ENCODE peak calls at places on chromosomes 5 and 9, in seven cellular contexts. One of them, this sample, is unnamed.

GRCh38 chr9:7439355-7439978 is 360.1 kb downstream of the DMAC1 start:
- DNase-seq in IMR-90: peak; percentile 73
- DNase-seq in H1: no peak
- DNase-seq in H9: no peak
- DNase-seq in mesenchymal stem cell: peak; percentile 11
- DNase-seq in trophoblast cell: no peak
- DNase-seq in mesendoderm: no peak
- DNase-seq in this sample: no peak

GRCh38 chr5:446864-447263 is 3.9 kb downstream of the EXOC3 start:
- DNase-seq in H9: peak; percentile 19
- DNase-seq in mesendoderm: peak; percentile 37
- DNase-seq in mesenchymal stem cell: peak; percentile 59
- DNase-seq in H1: no peak
- DNase-seq in IMR-90: peak; percentile 51
- DNase-seq in trophoblast cell: peak; percentile 71
- DNase-seq in this sample: no peak

GRCh38 chr9:116639251-116639741 is 47.8 kb upstream of the TRIM32 start:
- DNase-seq in mesendoderm: no peak
- DNase-seq in trophoblast cell: no peak
- DNase-seq in mesenchymal stem cell: peak; percentile 34
- DNase-seq in H1: no peak
- DNase-seq in IMR-90: peak; percentile 55
- DNase-seq in H9: no peak
- DNase-seq in this sample: no peak

GRCh38 chr9:126329476-126330275 is 3.0 kb downstream of the MVB12B start:
- DNase-seq in IMR-90: no peak
- DNase-seq in trophoblast cell: no peak
- DNase-seq in H1: peak; percentile 32
- DNase-seq in H9: no peak
- DNase-seq in mesendoderm: no peak
- DNase-seq in mesenchymal stem cell: no peak
- DNase-seq in this sample: no peak

GRCh38 chr9:87080512-87081225 is 133.4 kb upstream of the GAS1 start:
- DNase-seq in trophoblast cell: peak; percentile 88
- DNase-seq in H9: no peak
- DNase-seq in IMR-90: no peak
- DNase-seq in mesendoderm: peak; percentile 9
- DNase-seq in mesenchymal stem cell: peak; percentile 67
- DNase-seq in H1: no peak
- DNase-seq in this sample: no peak

GRCh38 chr9:127283917-127284316 is 19.3 kb downstream of the GARNL3 start:
- DNase-seq in H9: no peak
- DNase-seq in mesenchymal stem cell: peak; percentile 46
- DNase-seq in trophoblast cell: peak; percentile 15
- DNase-seq in IMR-90: peak; percentile 51
- DNase-seq in mesendoderm: peak; percentile 41
- DNase-seq in H1: no peak
- DNase-seq in this sample: no peak

GRCh38 chr9:31393240-31393639 is 991.2 kb upstream of the ACO1 start:
- DNase-seq in H1: no peak
- DNase-seq in trophoblast cell: no peak
- DNase-seq in H9: no peak
- DNase-seq in mesenchymal stem cell: no peak
- DNase-seq in IMR-90: no peak
- DNase-seq in mesendoderm: no peak
- DNase-seq in this sample: no peak

GRCh38 chr9:121566401-121567141 is 66.9 kb upstream of the GGTA1 start:
- DNase-seq in mesenchymal stem cell: peak; percentile 42
- DNase-seq in H9: no peak
- DNase-seq in trophoblast cell: no peak
- DNase-seq in H1: no peak
- DNase-seq in mesendoderm: no peak
- DNase-seq in IMR-90: peak; percentile 79
- DNase-seq in this sample: no peak

GRCh38 chr5:127909078-127909477 is 174.5 kb upstream of the SLC12A2 start:
- DNase-seq in mesendoderm: peak; percentile 83
- DNase-seq in H1: no peak
- DNase-seq in H9: peak; percentile 59
- DNase-seq in trophoblast cell: peak; percentile 59
- DNase-seq in IMR-90: peak; percentile 55
- DNase-seq in mesenchymal stem cell: peak; percentile 37
- DNase-seq in this sample: peak; percentile 11

GRCh38 chr5:156534086-156534485 is 207.1 kb downstream of the SGCD start:
- DNase-seq in H9: no peak
- DNase-seq in IMR-90: no peak
- DNase-seq in mesenchymal stem cell: no peak
- DNase-seq in H1: no peak
- DNase-seq in mesendoderm: no peak
- DNase-seq in trophoblast cell: no peak
- DNase-seq in this sample: no peak

GRCh38 chr9:17839744-17840143 is 260.9 kb downstream of the SH3GL2 start:
- DNase-seq in mesendoderm: no peak
- DNase-seq in trophoblast cell: no peak
- DNase-seq in H1: no peak
- DNase-seq in mesenchymal stem cell: no peak
- DNase-seq in IMR-90: no peak
- DNase-seq in H9: no peak
- DNase-seq in this sample: no peak

GRCh38 chr5:172173771-172174170 is 14.3 kb downstream of the STK10 start:
- DNase-seq in H9: no peak
- DNase-seq in H1: no peak
- DNase-seq in mesenchymal stem cell: peak; percentile 79
- DNase-seq in trophoblast cell: peak; percentile 77
- DNase-seq in mesendoderm: no peak
- DNase-seq in IMR-90: peak; percentile 65
- DNase-seq in this sample: no peak

GRCh38 chr5:322281-322941 is 897 bp downstream of the AHRR start:
- DNase-seq in trophoblast cell: no peak
- DNase-seq in H1: peak; percentile 70
- DNase-seq in H9: peak; percentile 56
- DNase-seq in mesenchymal stem cell: peak; percentile 63
- DNase-seq in mesendoderm: no peak
- DNase-seq in IMR-90: peak; percentile 36
- DNase-seq in this sample: no peak

GRCh38 chr9:86846679-86847078 is 100.6 kb downstream of the GAS1 start:
- DNase-seq in mesenchymal stem cell: no peak
- DNase-seq in H1: no peak
- DNase-seq in mesendoderm: no peak
- DNase-seq in IMR-90: peak; percentile 65
- DNase-seq in H9: no peak
- DNase-seq in trophoblast cell: no peak
- DNase-seq in this sample: no peak

GRCh38 chr9:15572200-15572599 is 19.4 kb downstream of the CCDC171 start:
- DNase-seq in IMR-90: peak; percentile 65
- DNase-seq in H9: no peak
- DNase-seq in mesendoderm: no peak
- DNase-seq in mesenchymal stem cell: no peak
- DNase-seq in trophoblast cell: no peak
- DNase-seq in H1: no peak
- DNase-seq in this sample: no peak
- H2BK120ac ChIP-seq in IMR-90: no peak overlapping the region
- H2BK120ac ChIP-seq in H9: no peak overlapping the region
- H2BK120ac ChIP-seq in mesendoderm: no peak overlapping the region
- H2BK120ac ChIP-seq in mesenchymal stem cell: no peak overlapping the region
- H2BK120ac ChIP-seq in trophoblast cell: no peak overlapping the region
- H2BK120ac ChIP-seq in H1: no peak overlapping the region
- H2BK120ac ChIP-seq in this sample: no peak overlapping the region

GRCh38 chr5:1655496-1656270 is 131.9 kb upstream of the LPCAT1 start:
- DNase-seq in trophoblast cell: no peak
- DNase-seq in mesenchymal stem cell: no peak
- DNase-seq in H1: no peak
- DNase-seq in IMR-90: no peak
- DNase-seq in mesendoderm: no peak
- DNase-seq in H9: peak; percentile 27
- DNase-seq in this sample: no peak

GRCh38 chr5:1658665-1659064 is 134.9 kb upstream of the LPCAT1 start:
- DNase-seq in IMR-90: no peak
- DNase-seq in H9: no peak
- DNase-seq in mesendoderm: no peak
- DNase-seq in H1: no peak
- DNase-seq in mesenchymal stem cell: no peak
- DNase-seq in trophoblast cell: no peak
- DNase-seq in this sample: no peak

GRCh38 chr5:1654786-1655495 is 131.2 kb upstream of the LPCAT1 start:
- DNase-seq in mesendoderm: no peak
- DNase-seq in H1: peak; percentile 41
- DNase-seq in IMR-90: no peak
- DNase-seq in H9: peak; percentile 24
- DNase-seq in trophoblast cell: no peak
- DNase-seq in mesenchymal stem cell: no peak
- DNase-seq in this sample: no peak

GRCh38 chr5:1657161-1657741 is 133.5 kb upstream of the LPCAT1 start:
- DNase-seq in H9: peak; percentile 20
- DNase-seq in IMR-90: no peak
- DNase-seq in mesendoderm: no peak
- DNase-seq in mesenchymal stem cell: no peak
- DNase-seq in trophoblast cell: no peak
- DNase-seq in H1: no peak
- DNase-seq in this sample: no peak

DNA sequence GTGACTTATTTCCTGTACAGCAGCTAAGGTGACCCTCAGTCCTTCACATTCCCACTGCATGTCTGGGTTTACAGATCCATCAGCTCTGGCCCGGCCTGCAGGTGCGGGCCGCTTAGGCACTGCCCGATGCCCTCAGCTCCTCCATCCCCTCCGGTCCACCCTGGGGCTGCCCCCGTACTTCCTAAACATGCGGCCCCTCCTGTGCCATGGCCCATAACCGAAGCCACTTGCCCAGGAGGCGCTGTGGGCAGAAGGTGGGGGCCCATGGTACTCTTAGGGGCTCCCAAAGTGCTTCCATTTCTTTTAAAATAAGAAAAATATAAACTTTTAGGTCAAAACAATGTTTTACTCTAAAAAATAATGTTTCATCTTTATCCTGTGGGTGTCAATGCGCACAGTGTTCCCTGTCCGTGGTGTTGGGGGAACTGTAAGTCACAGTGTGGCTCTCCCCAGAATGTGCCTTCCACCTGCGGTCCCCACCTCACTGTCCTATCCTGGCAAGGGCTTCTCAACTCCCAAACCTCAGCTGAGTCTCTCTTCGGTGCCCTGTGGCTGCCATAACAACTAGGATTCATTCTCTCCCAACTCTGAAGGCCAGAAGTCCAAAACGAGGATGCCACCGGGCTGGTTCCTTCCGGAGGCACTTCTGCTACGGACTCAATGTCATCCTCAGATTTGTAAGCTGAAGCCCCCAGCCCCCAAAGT is 132.7 kb upstream of the LPCAT1 start:
- DNase-seq in H1: no peak
- DNase-seq in trophoblast cell: no peak
- DNase-seq in H9: peak; percentile 21
- DNase-seq in mesendoderm: no peak
- DNase-seq in mesenchymal stem cell: no peak
- DNase-seq in IMR-90: no peak
- DNase-seq in this sample: no peak
- H3K23ac ChIP-seq in H1: no peak overlapping the region
- H3K23ac ChIP-seq in trophoblast cell: no peak overlapping the region
- H3K23ac ChIP-seq in H9: no peak overlapping the region
- H3K23ac ChIP-seq in mesendoderm: no peak overlapping the region
- H3K23ac ChIP-seq in mesenchymal stem cell: no peak overlapping the region
- H3K23ac ChIP-seq in IMR-90: no peak overlapping the region
- H3K23ac ChIP-seq in this sample: no peak overlapping the region

GRCh38 chr5:91159647-91160046 is 223.5 kb downstream of the ARRDC3 start:
- DNase-seq in IMR-90: no peak
- DNase-seq in H9: no peak
- DNase-seq in mesendoderm: peak; percentile 32
- DNase-seq in mesenchymal stem cell: no peak
- DNase-seq in trophoblast cell: peak; percentile 28
- DNase-seq in H1: no peak
- DNase-seq in this sample: no peak

GRCh38 chr5:91154338-91154737 is 228.8 kb downstream of the ARRDC3 start:
- DNase-seq in mesendoderm: no peak
- DNase-seq in H1: no peak
- DNase-seq in H9: no peak
- DNase-seq in mesenchymal stem cell: no peak
- DNase-seq in IMR-90: no peak
- DNase-seq in trophoblast cell: no peak
- DNase-seq in this sample: no peak

GRCh38 chr5:91158011-91158410 is 225.1 kb downstream of the ARRDC3 start:
- DNase-seq in H1: no peak
- DNase-seq in IMR-90: no peak
- DNase-seq in H9: no peak
- DNase-seq in mesendoderm: no peak
- DNase-seq in trophoblast cell: no peak
- DNase-seq in mesenchymal stem cell: no peak
- DNase-seq in this sample: no peak

GRCh38 chr5:91151947-91152346 is 231.2 kb downstream of the ARRDC3 start:
- DNase-seq in mesenchymal stem cell: peak; percentile 88
- DNase-seq in mesendoderm: peak; percentile 49
- DNase-seq in H1: no peak
- DNase-seq in IMR-90: peak; percentile 90
- DNase-seq in trophoblast cell: peak; percentile 64
- DNase-seq in H9: no peak
- DNase-seq in this sample: no peak

DNA sequence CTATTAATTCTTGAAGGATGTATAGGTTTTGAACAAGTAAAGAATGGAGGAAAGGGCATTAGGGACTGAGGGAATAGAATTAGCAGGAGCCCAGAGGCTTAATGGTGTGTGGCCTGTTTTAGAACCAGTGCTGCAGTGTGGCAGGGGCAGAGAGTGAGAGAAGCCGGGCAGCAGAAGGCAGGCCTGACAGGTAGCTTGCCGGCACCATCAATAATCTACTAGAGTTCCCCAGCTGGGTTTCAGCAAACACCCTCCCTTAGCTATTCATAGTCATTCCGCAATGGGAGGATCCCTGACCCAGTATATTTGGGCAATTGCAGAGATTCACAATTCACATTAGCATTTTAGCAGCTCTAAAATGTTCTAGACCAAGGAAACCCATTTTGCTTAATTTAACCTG is 227.9 kb downstream of the ARRDC3 start:
- DNase-seq in IMR-90: no peak
- DNase-seq in trophoblast cell: no peak
- DNase-seq in H9: no peak
- DNase-seq in H1: no peak
- DNase-seq in mesenchymal stem cell: no peak
- DNase-seq in mesendoderm: no peak
- DNase-seq in this sample: no peak
- H2BK120ac ChIP-seq in IMR-90: no peak overlapping the region
- H2BK120ac ChIP-seq in trophoblast cell: no peak overlapping the region
- H2BK120ac ChIP-seq in H9: no peak overlapping the region
- H2BK120ac ChIP-seq in H1: no peak overlapping the region
- H2BK120ac ChIP-seq in mesenchymal stem cell: no peak overlapping the region
- H2BK120ac ChIP-seq in mesendoderm: no peak overlapping the region
- H2BK120ac ChIP-seq in this sample: no peak overlapping the region

DNA sequence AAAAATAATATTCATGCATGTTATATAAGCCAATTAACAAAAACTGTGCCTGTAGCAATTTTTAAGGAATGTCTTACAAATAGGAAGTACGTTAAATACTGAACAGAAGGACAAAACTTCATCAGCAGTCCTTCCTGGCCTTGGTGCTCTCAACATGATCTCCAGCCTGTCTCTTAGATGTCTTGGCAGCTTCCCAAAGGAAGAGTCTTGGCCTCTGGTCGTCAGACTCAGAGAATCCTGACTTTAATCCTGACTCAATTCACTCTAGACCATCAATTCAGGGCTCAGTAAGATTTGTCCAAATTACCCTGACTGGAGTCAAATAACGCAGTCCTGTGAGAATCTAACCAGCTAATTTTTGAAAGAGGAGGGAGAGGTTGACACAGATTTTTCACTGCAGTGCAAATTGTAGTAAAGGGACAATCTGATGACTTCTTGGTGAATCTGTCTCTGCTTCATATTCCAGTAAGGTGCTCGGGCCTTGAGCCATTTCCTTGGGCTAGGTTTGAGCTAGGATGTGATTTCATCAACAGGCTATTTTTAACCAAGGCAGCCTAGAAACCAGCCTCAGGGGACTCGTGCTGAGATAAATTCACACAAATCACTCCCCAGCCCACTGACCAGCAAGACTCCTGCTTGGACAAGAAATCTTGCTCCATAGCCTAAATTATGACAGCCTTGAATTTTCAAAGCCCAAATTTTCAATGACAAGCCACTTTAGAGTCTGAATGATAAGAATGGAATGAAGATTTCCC is 257.5 kb downstream of the ENC1 start:
- DNase-seq in IMR-90: peak; percentile 54
- DNase-seq in mesendoderm: peak; percentile 50
- DNase-seq in trophoblast cell: peak; percentile 94
- DNase-seq in H1: no peak
- DNase-seq in mesenchymal stem cell: peak; percentile 80
- DNase-seq in H9: no peak
- DNase-seq in this sample: no peak
- H3K23ac ChIP-seq in IMR-90: no peak overlapping the region
- H3K23ac ChIP-seq in mesendoderm: no peak overlapping the region
- H3K23ac ChIP-seq in trophoblast cell: no peak overlapping the region
- H3K23ac ChIP-seq in H1: no peak overlapping the region
- H3K23ac ChIP-seq in mesenchymal stem cell: no peak overlapping the region
- H3K23ac ChIP-seq in H9: no peak overlapping the region
- H3K23ac ChIP-seq in this sample: no peak overlapping the region

This sample was measured in neuronal stem cell.